ENCODE peak calls at places on chromosomes 6 and 20, in six cellular contexts. One of them, this sample, is unnamed.

GRCh38 chr6:150129616-150130505 is 13.0 kb upstream of the PPP1R14C start:
- DNase-seq in heart right ventricle: no peak
- DNase-seq in aorta: no peak
- DNase-seq in PC-3: no peak
- DNase-seq in upper lobe of right lung: no peak
- DNase-seq in cardiac muscle cell: no peak
- DNase-seq in this sample: no peak

GRCh38 chr6:113148576-113148975 is 708.6 kb upstream of the MARCKS start:
- DNase-seq in PC-3: peak; percentile 34
- DNase-seq in aorta: no peak
- DNase-seq in heart right ventricle: no peak
- DNase-seq in cardiac muscle cell: no peak
- DNase-seq in upper lobe of right lung: no peak
- DNase-seq in this sample: no peak

GRCh38 chr6:111928139-111928538 is 54.9 kb upstream of the FYN start:
- DNase-seq in cardiac muscle cell: no peak
- DNase-seq in aorta: no peak
- DNase-seq in PC-3: no peak
- DNase-seq in upper lobe of right lung: no peak
- DNase-seq in heart right ventricle: no peak
- DNase-seq in this sample: no peak

GRCh38 chr6:141968632-141969031 is 164.1 kb upstream of the GJE1 start:
- DNase-seq in heart right ventricle: no peak
- DNase-seq in upper lobe of right lung: no peak
- DNase-seq in cardiac muscle cell: no peak
- DNase-seq in aorta: no peak
- DNase-seq in PC-3: no peak
- DNase-seq in this sample: no peak

GRCh38 chr6:34021001-34021838 is 124.7 kb downstream of the GRM4 start:
- DNase-seq in cardiac muscle cell: no peak
- DNase-seq in upper lobe of right lung: peak; percentile 57
- DNase-seq in PC-3: no peak
- DNase-seq in heart right ventricle: no peak
- DNase-seq in aorta: peak; percentile 61
- DNase-seq in this sample: no peak

GRCh38 chr6:36432151-36432633 is 10.5 kb downstream of the PXT1 start:
- DNase-seq in heart right ventricle: no peak
- DNase-seq in cardiac muscle cell: no peak
- DNase-seq in PC-3: peak; percentile 53
- DNase-seq in aorta: no peak
- DNase-seq in upper lobe of right lung: no peak
- DNase-seq in this sample: no peak

GRCh38 chr6:21587925-21588811 is 5.4 kb upstream of the SOX4 start:
- DNase-seq in cardiac muscle cell: peak; percentile 68
- DNase-seq in upper lobe of right lung: peak; percentile 80
- DNase-seq in heart right ventricle: peak; percentile 55
- DNase-seq in aorta: peak; percentile 84
- DNase-seq in PC-3: peak; percentile 54
- DNase-seq in this sample: no peak

GRCh38 chr6:3119040-3119723 is 671 bp downstream of the BPHL start:
- DNase-seq in PC-3: peak; percentile 35
- DNase-seq in cardiac muscle cell: peak; percentile 42
- DNase-seq in heart right ventricle: no peak
- DNase-seq in upper lobe of right lung: no peak
- DNase-seq in aorta: no peak
- DNase-seq in this sample: no peak

GRCh38 chr6:13331516-13332348 is 3.4 kb upstream of the TBC1D7 start:
- DNase-seq in aorta: no peak
- DNase-seq in cardiac muscle cell: peak; percentile 46
- DNase-seq in upper lobe of right lung: no peak
- DNase-seq in PC-3: peak; percentile 73
- DNase-seq in heart right ventricle: no peak
- DNase-seq in this sample: no peak

GRCh38 chr6:3159805-3160781 is 2.7 kb upstream of the TUBB2A start:
- DNase-seq in cardiac muscle cell: peak; percentile 38
- DNase-seq in PC-3: peak; percentile 49
- DNase-seq in heart right ventricle: no peak
- DNase-seq in aorta: peak; percentile 77
- DNase-seq in upper lobe of right lung: no peak
- DNase-seq in this sample: no peak

GRCh38 chr6:80540700-80541099 is 434.2 kb downstream of the BCKDHB start:
- DNase-seq in PC-3: peak; percentile 67
- DNase-seq in heart right ventricle: no peak
- DNase-seq in upper lobe of right lung: no peak
- DNase-seq in cardiac muscle cell: no peak
- DNase-seq in aorta: no peak
- DNase-seq in this sample: no peak

GRCh38 chr6:169701218-169701952 is 444 bp downstream of the WDR27 start:
- DNase-seq in aorta: no peak
- DNase-seq in heart right ventricle: no peak
- DNase-seq in cardiac muscle cell: no peak
- DNase-seq in upper lobe of right lung: no peak
- DNase-seq in PC-3: peak; percentile 6
- DNase-seq in this sample: no peak

GRCh38 chr20:13058666-13059389 is 50.1 kb downstream of the SPTLC3 start:
- DNase-seq in cardiac muscle cell: no peak
- DNase-seq in PC-3: no peak
- DNase-seq in heart right ventricle: no peak
- DNase-seq in aorta: no peak
- DNase-seq in upper lobe of right lung: no peak
- DNase-seq in this sample: no peak

GRCh38 chr20:35320396-35321126 is 28.3 kb upstream of the FAM83C start:
- DNase-seq in PC-3: peak; percentile 91
- DNase-seq in cardiac muscle cell: no peak
- DNase-seq in heart right ventricle: no peak
- DNase-seq in upper lobe of right lung: no peak
- DNase-seq in aorta: no peak
- DNase-seq in this sample: no peak

GRCh38 chr6:108027594-108027993 is 46.9 kb downstream of the OSTM1 start:
- DNase-seq in cardiac muscle cell: peak; percentile 15
- DNase-seq in heart right ventricle: no peak
- DNase-seq in PC-3: peak; percentile 34
- DNase-seq in aorta: no peak
- DNase-seq in upper lobe of right lung: no peak
- DNase-seq in this sample: no peak

GRCh38 chr20:4136078-4136966 is 121.0 kb upstream of the RNF24 start:
- DNase-seq in aorta: no peak
- DNase-seq in PC-3: no peak
- DNase-seq in upper lobe of right lung: no peak
- DNase-seq in heart right ventricle: no peak
- DNase-seq in cardiac muscle cell: peak; percentile 85
- DNase-seq in this sample: no peak

GRCh38 chr6:73032586-73032985 is 192.7 kb downstream of the KHDC1L start:
- DNase-seq in PC-3: peak; percentile 85
- DNase-seq in upper lobe of right lung: no peak
- DNase-seq in heart right ventricle: no peak
- DNase-seq in cardiac muscle cell: no peak
- DNase-seq in aorta: no peak
- DNase-seq in this sample: no peak

GRCh38 chr6:5469101-5469846 is 208.0 kb downstream of the FARS2 start:
- DNase-seq in PC-3: no peak
- DNase-seq in aorta: no peak
- DNase-seq in upper lobe of right lung: no peak
- DNase-seq in cardiac muscle cell: peak; percentile 19
- DNase-seq in heart right ventricle: no peak
- DNase-seq in this sample: no peak

GRCh38 chr6:84764332-84765049 is at the start of gene TBX18:
- DNase-seq in PC-3: no peak
- DNase-seq in aorta: peak; percentile 98
- DNase-seq in cardiac muscle cell: peak; percentile 100
- DNase-seq in heart right ventricle: peak; percentile 87
- DNase-seq in upper lobe of right lung: peak; percentile 74
- DNase-seq in this sample: peak; percentile 99

GRCh38 chr6:24274441-24275083 is 83.3 kb downstream of the DCDC2 start:
- DNase-seq in PC-3: peak; percentile 35
- DNase-seq in upper lobe of right lung: no peak
- DNase-seq in cardiac muscle cell: peak; percentile 37
- DNase-seq in aorta: no peak
- DNase-seq in heart right ventricle: no peak
- DNase-seq in this sample: no peak

GRCh38 chr6:140101818-140102217 is 727.4 kb upstream of the CITED2 start:
- DNase-seq in aorta: no peak
- DNase-seq in cardiac muscle cell: no peak
- DNase-seq in upper lobe of right lung: no peak
- DNase-seq in heart right ventricle: no peak
- DNase-seq in PC-3: no peak
- DNase-seq in this sample: no peak

GRCh38 chr6:160882741-160883340 is 108.7 kb upstream of the MAP3K4 start:
- DNase-seq in PC-3: no peak
- DNase-seq in upper lobe of right lung: no peak
- DNase-seq in heart right ventricle: no peak
- DNase-seq in cardiac muscle cell: peak; percentile 33
- DNase-seq in aorta: no peak
- DNase-seq in this sample: no peak

GRCh38 chr20:32474967-32475819 is 109.9 kb downstream of the NOL4L start:
- DNase-seq in cardiac muscle cell: peak; percentile 100
- DNase-seq in heart right ventricle: peak; percentile 91
- DNase-seq in aorta: peak; percentile 94
- DNase-seq in upper lobe of right lung: peak; percentile 95
- DNase-seq in PC-3: peak; percentile 84
- DNase-seq in this sample: peak; percentile 89

GRCh38 chr6:53805725-53806124 is 10.9 kb downstream of the LRRC1 start:
- DNase-seq in upper lobe of right lung: no peak
- DNase-seq in cardiac muscle cell: no peak
- DNase-seq in PC-3: no peak
- DNase-seq in heart right ventricle: no peak
- DNase-seq in aorta: no peak
- DNase-seq in this sample: no peak

GRCh38 chr6:16676978-16677377 is 84.3 kb downstream of the ATXN1 start:
- DNase-seq in PC-3: peak; percentile 47
- DNase-seq in aorta: no peak
- DNase-seq in upper lobe of right lung: no peak
- DNase-seq in cardiac muscle cell: peak; percentile 69
- DNase-seq in heart right ventricle: no peak
- DNase-seq in this sample: no peak

GRCh38 chr6:137689377-137689776 is 177.7 kb upstream of the TNFAIP3 start:
- DNase-seq in upper lobe of right lung: no peak
- DNase-seq in aorta: no peak
- DNase-seq in heart right ventricle: no peak
- DNase-seq in cardiac muscle cell: no peak
- DNase-seq in PC-3: no peak
- DNase-seq in this sample: no peak

GRCh38 chr20:36792422-36792821 is 18.9 kb upstream of the DSN1 start:
- DNase-seq in PC-3: peak; percentile 74
- DNase-seq in upper lobe of right lung: no peak
- DNase-seq in cardiac muscle cell: peak; percentile 61
- DNase-seq in heart right ventricle: no peak
- DNase-seq in aorta: peak; percentile 83
- DNase-seq in this sample: no peak

GRCh38 chr6:107624050-107624449 is 134.1 kb downstream of the SOBP start:
- DNase-seq in heart right ventricle: no peak
- DNase-seq in PC-3: no peak
- DNase-seq in aorta: no peak
- DNase-seq in cardiac muscle cell: no peak
- DNase-seq in upper lobe of right lung: no peak
- DNase-seq in this sample: no peak

GRCh38 chr6:78324213-78324612 is 543.1 kb upstream of the IRAK1BP1 start:
- DNase-seq in upper lobe of right lung: no peak
- DNase-seq in cardiac muscle cell: no peak
- DNase-seq in PC-3: no peak
- DNase-seq in heart right ventricle: no peak
- DNase-seq in aorta: no peak
- DNase-seq in this sample: no peak

GRCh38 chr6:79078057-79078969 is at the start of gene PHIP:
- DNase-seq in aorta: peak; percentile 98
- DNase-seq in PC-3: peak; percentile 79
- DNase-seq in cardiac muscle cell: peak; percentile 99
- DNase-seq in upper lobe of right lung: peak; percentile 97
- DNase-seq in heart right ventricle: peak; percentile 93
- DNase-seq in this sample: peak; percentile 94

GRCh38 chr6:140062042-140063041 is 687.9 kb upstream of the CITED2 start:
- DNase-seq in heart right ventricle: peak; percentile 30
- DNase-seq in aorta: peak; percentile 68
- DNase-seq in PC-3: peak; percentile 66
- DNase-seq in cardiac muscle cell: peak; percentile 97
- DNase-seq in upper lobe of right lung: no peak
- DNase-seq in this sample: peak; percentile 71

GRCh38 chr20:469746-470490 is 7.6 kb upstream of the TBC1D20 start:
- DNase-seq in upper lobe of right lung: no peak
- DNase-seq in cardiac muscle cell: no peak
- DNase-seq in PC-3: no peak
- DNase-seq in heart right ventricle: no peak
- DNase-seq in aorta: no peak
- DNase-seq in this sample: no peak
- H3K9me3 ChIP-seq in upper lobe of right lung: no peaks in the 10 kb centered on the region
- H3K9me3 ChIP-seq in cardiac muscle cell: no peaks in the 10 kb centered on the region
- H3K9me3 ChIP-seq in PC-3: no peaks in the 10 kb centered on the region
- H3K9me3 ChIP-seq in heart right ventricle: no peaks in the 10 kb centered on the region
- H3K9me3 ChIP-seq in aorta: no peaks in the 10 kb centered on the region
- H3K9me3 ChIP-seq in this sample: no peaks in the 10 kb centered on the region

DNA sequence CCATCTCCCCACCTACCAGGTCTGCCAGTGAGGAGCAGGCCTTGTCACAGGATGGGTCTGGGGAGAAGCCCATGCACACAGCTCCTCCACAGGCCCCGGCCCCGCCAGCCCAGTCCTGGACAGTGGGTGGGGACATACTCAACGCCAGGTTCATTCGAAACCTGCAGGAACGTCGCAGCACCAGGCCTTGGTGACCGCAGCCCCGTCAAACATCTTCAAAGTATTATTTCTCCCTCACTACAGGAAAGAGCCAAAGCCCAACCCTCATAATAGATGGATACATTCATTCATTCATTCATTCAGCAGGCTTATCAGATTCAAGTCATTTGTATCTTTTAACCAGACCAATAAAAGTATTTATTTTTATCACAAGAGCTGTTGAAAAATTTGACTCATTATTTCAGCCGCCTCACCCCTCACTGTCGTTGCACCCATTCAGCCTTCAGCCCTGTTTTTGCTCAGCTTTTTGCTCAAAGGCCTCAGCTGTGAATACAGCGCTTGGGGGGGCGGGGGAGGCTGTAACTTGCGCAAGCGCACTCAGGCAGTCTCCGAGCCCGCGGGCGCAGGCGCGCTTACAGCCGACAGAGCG is 389 bp upstream of the C6orf136 start:
- DNase-seq in PC-3: no peak
- DNase-seq in aorta: peak; percentile 98
- DNase-seq in heart right ventricle: peak; percentile 94
- DNase-seq in cardiac muscle cell: no peak
- DNase-seq in upper lobe of right lung: no peak
- DNase-seq in this sample: peak; percentile 90
- H3K27ac ChIP-seq in PC-3: no peak overlapping the region
- H3K27ac ChIP-seq in aorta: no peak overlapping the region
- H3K27ac ChIP-seq in heart right ventricle: peak overlapping the region; percentile 97
- H3K27ac ChIP-seq in cardiac muscle cell: peak overlapping the region; percentile 83
- H3K27ac ChIP-seq in upper lobe of right lung: peak overlapping the region; percentile 88
- H3K27ac ChIP-seq in this sample: peak overlapping the region; percentile 96

GRCh38 chr20:62972270-62973032 is 19.9 kb downstream of the SLC17A9 start:
- DNase-seq in aorta: peak; percentile 95
- DNase-seq in upper lobe of right lung: peak; percentile 94
- DNase-seq in PC-3: peak; percentile 86
- DNase-seq in heart right ventricle: peak; percentile 87
- DNase-seq in cardiac muscle cell: peak; percentile 86
- DNase-seq in this sample: peak; percentile 83
- H3K4me3 ChIP-seq in aorta: no peak overlapping the region
- H3K4me3 ChIP-seq in upper lobe of right lung: peak overlapping the region; percentile 19
- H3K4me3 ChIP-seq in PC-3: peak overlapping the region; percentile 60
- H3K4me3 ChIP-seq in heart right ventricle: peak overlapping the region; percentile 34
- H3K4me3 ChIP-seq in cardiac muscle cell: no peak overlapping the region
- H3K4me3 ChIP-seq in this sample: peak overlapping the region; percentile 45

GRCh38 chr20:52071136-52071535 is 120.4 kb downstream of the ZFP64 start:
- DNase-seq in PC-3: no peak
- DNase-seq in aorta: no peak
- DNase-seq in cardiac muscle cell: no peak
- DNase-seq in upper lobe of right lung: no peak
- DNase-seq in heart right ventricle: no peak
- DNase-seq in this sample: no peak
- H3K9me3 ChIP-seq in PC-3: no peaks in the 10 kb centered on the region
- H3K9me3 ChIP-seq in aorta: no peaks in the 10 kb centered on the region
- H3K9me3 ChIP-seq in cardiac muscle cell: no peaks in the 10 kb centered on the region
- H3K9me3 ChIP-seq in upper lobe of right lung: no peaks in the 10 kb centered on the region
- H3K9me3 ChIP-seq in heart right ventricle: no peaks in the 10 kb centered on the region
- H3K9me3 ChIP-seq in this sample: peaks cover 4% of the 10 kb centered on the region

This sample was measured in right atrium auricular region.